ENCODE peak calls at places on chromosomes 1 and 21, in ten cellular contexts. One of them, this sample, is unnamed.

GRCh38 chr1:228226956-228227791 is 19.3 kb downstream of the OBSCN start:
- DNase-seq in AG20443: no peak
- DNase-seq in breast epithelium: no peak
- DNase-seq in NT2/D1: no peak
- DNase-seq in NCI-H2171 treated with DMSO at 0.1 percent for 48 hours: no peak
- DNase-seq in T follicular helper cell: no peak
- DNase-seq in stimulated activated CD4-positive, alpha-beta T cell treated with anti-CD3 and anti-CD28 coated beads, Interleukin-15, amount 100 ng/mL, for 24 hours: no peak
- DNase-seq in EH: peak; percentile 66
- DNase-seq in GM12865: no peak
- DNase-seq in activated CD8-positive, alpha-beta memory T cell treated with anti-CD3 and anti-CD28 coated beads, Interleukin-2, amount 10 ng/mL, durations not matched to agents 7 days and 5 days: no peak
- DNase-seq in this sample: peak; percentile 34

GRCh38 chr21:43881918-43882317 is 16.9 kb downstream of the AGPAT3 start:
- DNase-seq in NCI-H2171 treated with DMSO at 0.1 percent for 48 hours: no peak
- DNase-seq in breast epithelium: no peak
- DNase-seq in activated CD8-positive, alpha-beta memory T cell treated with anti-CD3 and anti-CD28 coated beads, Interleukin-2, amount 10 ng/mL, durations not matched to agents 7 days and 5 days: no peak
- DNase-seq in NT2/D1: no peak
- DNase-seq in AG20443: no peak
- DNase-seq in stimulated activated CD4-positive, alpha-beta T cell treated with anti-CD3 and anti-CD28 coated beads, Interleukin-15, amount 100 ng/mL, for 24 hours: no peak
- DNase-seq in EH: no peak
- DNase-seq in T follicular helper cell: no peak
- DNase-seq in GM12865: no peak
- DNase-seq in this sample: no peak

GRCh38 chr1:76864383-76864782 is 2.9 kb upstream of the ST6GALNAC5 start:
- DNase-seq in activated CD8-positive, alpha-beta memory T cell treated with anti-CD3 and anti-CD28 coated beads, Interleukin-2, amount 10 ng/mL, durations not matched to agents 7 days and 5 days: no peak
- DNase-seq in stimulated activated CD4-positive, alpha-beta T cell treated with anti-CD3 and anti-CD28 coated beads, Interleukin-15, amount 100 ng/mL, for 24 hours: no peak
- DNase-seq in AG20443: peak; percentile 42
- DNase-seq in NT2/D1: no peak
- DNase-seq in GM12865: no peak
- DNase-seq in NCI-H2171 treated with DMSO at 0.1 percent for 48 hours: no peak
- DNase-seq in breast epithelium: no peak
- DNase-seq in T follicular helper cell: no peak
- DNase-seq in EH: peak; percentile 61
- DNase-seq in this sample: peak; percentile 69

GRCh38 chr1:234368320-234369032 is 4.8 kb upstream of the COA6 start:
- DNase-seq in EH: no peak
- DNase-seq in activated CD8-positive, alpha-beta memory T cell treated with anti-CD3 and anti-CD28 coated beads, Interleukin-2, amount 10 ng/mL, durations not matched to agents 7 days and 5 days: peak; percentile 52
- DNase-seq in GM12865: no peak
- DNase-seq in breast epithelium: no peak
- DNase-seq in stimulated activated CD4-positive, alpha-beta T cell treated with anti-CD3 and anti-CD28 coated beads, Interleukin-15, amount 100 ng/mL, for 24 hours: peak; percentile 32
- DNase-seq in NCI-H2171 treated with DMSO at 0.1 percent for 48 hours: no peak
- DNase-seq in NT2/D1: no peak
- DNase-seq in T follicular helper cell: peak; percentile 4
- DNase-seq in AG20443: no peak
- DNase-seq in this sample: no peak

GRCh38 chr1:112337028-112337531 is 58.9 kb upstream of the CTTNBP2NL start:
- DNase-seq in activated CD8-positive, alpha-beta memory T cell treated with anti-CD3 and anti-CD28 coated beads, Interleukin-2, amount 10 ng/mL, durations not matched to agents 7 days and 5 days: no peak
- DNase-seq in AG20443: peak; percentile 82
- DNase-seq in T follicular helper cell: no peak
- DNase-seq in breast epithelium: no peak
- DNase-seq in NT2/D1: no peak
- DNase-seq in NCI-H2171 treated with DMSO at 0.1 percent for 48 hours: no peak
- DNase-seq in GM12865: peak; percentile 54
- DNase-seq in EH: peak; percentile 37
- DNase-seq in stimulated activated CD4-positive, alpha-beta T cell treated with anti-CD3 and anti-CD28 coated beads, Interleukin-15, amount 100 ng/mL, for 24 hours: peak; percentile 31
- DNase-seq in this sample: peak; percentile 44

GRCh38 chr1:219940707-219941106 is 12.3 kb upstream of the SLC30A10 start:
- DNase-seq in NCI-H2171 treated with DMSO at 0.1 percent for 48 hours: no peak
- DNase-seq in NT2/D1: no peak
- DNase-seq in EH: no peak
- DNase-seq in T follicular helper cell: no peak
- DNase-seq in stimulated activated CD4-positive, alpha-beta T cell treated with anti-CD3 and anti-CD28 coated beads, Interleukin-15, amount 100 ng/mL, for 24 hours: no peak
- DNase-seq in breast epithelium: no peak
- DNase-seq in AG20443: no peak
- DNase-seq in activated CD8-positive, alpha-beta memory T cell treated with anti-CD3 and anti-CD28 coated beads, Interleukin-2, amount 10 ng/mL, durations not matched to agents 7 days and 5 days: no peak
- DNase-seq in GM12865: no peak
- DNase-seq in this sample: no peak

GRCh38 chr1:64686828-64687724 is 57.8 kb upstream of the RAVER2 start:
- DNase-seq in activated CD8-positive, alpha-beta memory T cell treated with anti-CD3 and anti-CD28 coated beads, Interleukin-2, amount 10 ng/mL, durations not matched to agents 7 days and 5 days: peak; percentile 44
- DNase-seq in GM12865: peak; percentile 47
- DNase-seq in EH: peak; percentile 54
- DNase-seq in stimulated activated CD4-positive, alpha-beta T cell treated with anti-CD3 and anti-CD28 coated beads, Interleukin-15, amount 100 ng/mL, for 24 hours: peak; percentile 24
- DNase-seq in breast epithelium: no peak
- DNase-seq in T follicular helper cell: no peak
- DNase-seq in NT2/D1: peak; percentile 60
- DNase-seq in AG20443: peak; percentile 73
- DNase-seq in NCI-H2171 treated with DMSO at 0.1 percent for 48 hours: peak; percentile 45
- DNase-seq in this sample: peak; percentile 51

GRCh38 chr1:214540324-214540723 is 11.1 kb downstream of the PTPN14 start:
- DNase-seq in GM12865: no peak
- DNase-seq in activated CD8-positive, alpha-beta memory T cell treated with anti-CD3 and anti-CD28 coated beads, Interleukin-2, amount 10 ng/mL, durations not matched to agents 7 days and 5 days: no peak
- DNase-seq in NT2/D1: no peak
- DNase-seq in stimulated activated CD4-positive, alpha-beta T cell treated with anti-CD3 and anti-CD28 coated beads, Interleukin-15, amount 100 ng/mL, for 24 hours: no peak
- DNase-seq in AG20443: no peak
- DNase-seq in breast epithelium: no peak
- DNase-seq in EH: no peak
- DNase-seq in NCI-H2171 treated with DMSO at 0.1 percent for 48 hours: no peak
- DNase-seq in T follicular helper cell: no peak
- DNase-seq in this sample: no peak

GRCh38 chr1:42936309-42937078 is 22.2 kb downstream of the SLC2A1 start:
- DNase-seq in stimulated activated CD4-positive, alpha-beta T cell treated with anti-CD3 and anti-CD28 coated beads, Interleukin-15, amount 100 ng/mL, for 24 hours: peak; percentile 39
- DNase-seq in GM12865: peak; percentile 12
- DNase-seq in AG20443: peak; percentile 87
- DNase-seq in activated CD8-positive, alpha-beta memory T cell treated with anti-CD3 and anti-CD28 coated beads, Interleukin-2, amount 10 ng/mL, durations not matched to agents 7 days and 5 days: peak; percentile 70
- DNase-seq in breast epithelium: peak; percentile 45
- DNase-seq in NCI-H2171 treated with DMSO at 0.1 percent for 48 hours: no peak
- DNase-seq in EH: peak; percentile 85
- DNase-seq in T follicular helper cell: no peak
- DNase-seq in NT2/D1: no peak
- DNase-seq in this sample: peak; percentile 88

GRCh38 chr1:161481624-161482392 is 23.4 kb upstream of the FCGR2A start:
- DNase-seq in activated CD8-positive, alpha-beta memory T cell treated with anti-CD3 and anti-CD28 coated beads, Interleukin-2, amount 10 ng/mL, durations not matched to agents 7 days and 5 days: no peak
- DNase-seq in EH: no peak
- DNase-seq in AG20443: no peak
- DNase-seq in GM12865: no peak
- DNase-seq in NCI-H2171 treated with DMSO at 0.1 percent for 48 hours: no peak
- DNase-seq in T follicular helper cell: no peak
- DNase-seq in stimulated activated CD4-positive, alpha-beta T cell treated with anti-CD3 and anti-CD28 coated beads, Interleukin-15, amount 100 ng/mL, for 24 hours: no peak
- DNase-seq in NT2/D1: no peak
- DNase-seq in breast epithelium: no peak
- DNase-seq in this sample: no peak

GRCh38 chr1:116495534-116495933 is 75.3 kb downstream of the CD58 start:
- DNase-seq in GM12865: no peak
- DNase-seq in EH: peak; percentile 40
- DNase-seq in AG20443: peak; percentile 37
- DNase-seq in activated CD8-positive, alpha-beta memory T cell treated with anti-CD3 and anti-CD28 coated beads, Interleukin-2, amount 10 ng/mL, durations not matched to agents 7 days and 5 days: no peak
- DNase-seq in stimulated activated CD4-positive, alpha-beta T cell treated with anti-CD3 and anti-CD28 coated beads, Interleukin-15, amount 100 ng/mL, for 24 hours: no peak
- DNase-seq in T follicular helper cell: no peak
- DNase-seq in NT2/D1: no peak
- DNase-seq in breast epithelium: no peak
- DNase-seq in NCI-H2171 treated with DMSO at 0.1 percent for 48 hours: no peak
- DNase-seq in this sample: peak; percentile 39

GRCh38 chr1:228377664-228378452 is 28.8 kb downstream of the TRIM11 start:
- DNase-seq in activated CD8-positive, alpha-beta memory T cell treated with anti-CD3 and anti-CD28 coated beads, Interleukin-2, amount 10 ng/mL, durations not matched to agents 7 days and 5 days: no peak
- DNase-seq in stimulated activated CD4-positive, alpha-beta T cell treated with anti-CD3 and anti-CD28 coated beads, Interleukin-15, amount 100 ng/mL, for 24 hours: peak; percentile 38
- DNase-seq in NT2/D1: no peak
- DNase-seq in GM12865: no peak
- DNase-seq in breast epithelium: no peak
- DNase-seq in AG20443: no peak
- DNase-seq in T follicular helper cell: no peak
- DNase-seq in NCI-H2171 treated with DMSO at 0.1 percent for 48 hours: peak; percentile 8
- DNase-seq in EH: no peak
- DNase-seq in this sample: no peak

GRCh38 chr21:35779690-35780570 is 280.4 kb downstream of the SETD4 start:
- DNase-seq in NT2/D1: no peak
- DNase-seq in breast epithelium: no peak
- DNase-seq in EH: peak; percentile 99
- DNase-seq in NCI-H2171 treated with DMSO at 0.1 percent for 48 hours: no peak
- DNase-seq in GM12865: no peak
- DNase-seq in T follicular helper cell: no peak
- DNase-seq in activated CD8-positive, alpha-beta memory T cell treated with anti-CD3 and anti-CD28 coated beads, Interleukin-2, amount 10 ng/mL, durations not matched to agents 7 days and 5 days: no peak
- DNase-seq in stimulated activated CD4-positive, alpha-beta T cell treated with anti-CD3 and anti-CD28 coated beads, Interleukin-15, amount 100 ng/mL, for 24 hours: no peak
- DNase-seq in AG20443: peak; percentile 73
- DNase-seq in this sample: peak; percentile 92

GRCh38 chr1:206809504-206810084 is 37.3 kb upstream of the IL10 start:
- DNase-seq in NT2/D1: no peak
- DNase-seq in NCI-H2171 treated with DMSO at 0.1 percent for 48 hours: peak; percentile 7
- DNase-seq in EH: peak; percentile 60
- DNase-seq in GM12865: peak; percentile 61
- DNase-seq in stimulated activated CD4-positive, alpha-beta T cell treated with anti-CD3 and anti-CD28 coated beads, Interleukin-15, amount 100 ng/mL, for 24 hours: peak; percentile 45
- DNase-seq in activated CD8-positive, alpha-beta memory T cell treated with anti-CD3 and anti-CD28 coated beads, Interleukin-2, amount 10 ng/mL, durations not matched to agents 7 days and 5 days: peak; percentile 67
- DNase-seq in AG20443: peak; percentile 39
- DNase-seq in breast epithelium: no peak
- DNase-seq in T follicular helper cell: no peak
- DNase-seq in this sample: peak; percentile 47

GRCh38 chr21:28818663-28819278 is 173.9 kb downstream of the LTN1 start:
- DNase-seq in breast epithelium: no peak
- DNase-seq in T follicular helper cell: no peak
- DNase-seq in GM12865: no peak
- DNase-seq in activated CD8-positive, alpha-beta memory T cell treated with anti-CD3 and anti-CD28 coated beads, Interleukin-2, amount 10 ng/mL, durations not matched to agents 7 days and 5 days: no peak
- DNase-seq in AG20443: peak; percentile 69
- DNase-seq in NT2/D1: no peak
- DNase-seq in EH: peak; percentile 88
- DNase-seq in NCI-H2171 treated with DMSO at 0.1 percent for 48 hours: no peak
- DNase-seq in stimulated activated CD4-positive, alpha-beta T cell treated with anti-CD3 and anti-CD28 coated beads, Interleukin-15, amount 100 ng/mL, for 24 hours: no peak
- DNase-seq in this sample: peak; percentile 87

GRCh38 chr1:173853074-173853473 is 14.7 kb downstream of the GAS5 start:
- DNase-seq in NT2/D1: peak; percentile 91
- DNase-seq in T follicular helper cell: no peak
- DNase-seq in EH: peak; percentile 89
- DNase-seq in NCI-H2171 treated with DMSO at 0.1 percent for 48 hours: no peak
- DNase-seq in stimulated activated CD4-positive, alpha-beta T cell treated with anti-CD3 and anti-CD28 coated beads, Interleukin-15, amount 100 ng/mL, for 24 hours: no peak
- DNase-seq in GM12865: no peak
- DNase-seq in activated CD8-positive, alpha-beta memory T cell treated with anti-CD3 and anti-CD28 coated beads, Interleukin-2, amount 10 ng/mL, durations not matched to agents 7 days and 5 days: no peak
- DNase-seq in AG20443: peak; percentile 25
- DNase-seq in breast epithelium: no peak
- DNase-seq in this sample: peak; percentile 61

GRCh38 chr1:228154685-228155571 is 5.2 kb downstream of the GJC2 start:
- DNase-seq in breast epithelium: no peak
- DNase-seq in AG20443: no peak
- DNase-seq in NT2/D1: no peak
- DNase-seq in NCI-H2171 treated with DMSO at 0.1 percent for 48 hours: no peak
- DNase-seq in GM12865: no peak
- DNase-seq in EH: no peak
- DNase-seq in activated CD8-positive, alpha-beta memory T cell treated with anti-CD3 and anti-CD28 coated beads, Interleukin-2, amount 10 ng/mL, durations not matched to agents 7 days and 5 days: no peak
- DNase-seq in stimulated activated CD4-positive, alpha-beta T cell treated with anti-CD3 and anti-CD28 coated beads, Interleukin-15, amount 100 ng/mL, for 24 hours: peak; percentile 59
- DNase-seq in T follicular helper cell: no peak
- DNase-seq in this sample: no peak

GRCh38 chr1:39081266-39082139 is 55.4 kb downstream of the NDUFS5 start:
- DNase-seq in AG20443: peak; percentile 60
- DNase-seq in GM12865: no peak
- DNase-seq in NT2/D1: no peak
- DNase-seq in stimulated activated CD4-positive, alpha-beta T cell treated with anti-CD3 and anti-CD28 coated beads, Interleukin-15, amount 100 ng/mL, for 24 hours: peak; percentile 45
- DNase-seq in NCI-H2171 treated with DMSO at 0.1 percent for 48 hours: peak; percentile 8
- DNase-seq in breast epithelium: no peak
- DNase-seq in EH: peak; percentile 34
- DNase-seq in T follicular helper cell: no peak
- DNase-seq in activated CD8-positive, alpha-beta memory T cell treated with anti-CD3 and anti-CD28 coated beads, Interleukin-2, amount 10 ng/mL, durations not matched to agents 7 days and 5 days: no peak
- DNase-seq in this sample: no peak

GRCh38 chr1:230760360-230760827 is 13.2 kb downstream of the CAPN9 start:
- DNase-seq in breast epithelium: no peak
- DNase-seq in EH: no peak
- DNase-seq in AG20443: no peak
- DNase-seq in GM12865: no peak
- DNase-seq in T follicular helper cell: no peak
- DNase-seq in NCI-H2171 treated with DMSO at 0.1 percent for 48 hours: peak; percentile 95
- DNase-seq in activated CD8-positive, alpha-beta memory T cell treated with anti-CD3 and anti-CD28 coated beads, Interleukin-2, amount 10 ng/mL, durations not matched to agents 7 days and 5 days: no peak
- DNase-seq in stimulated activated CD4-positive, alpha-beta T cell treated with anti-CD3 and anti-CD28 coated beads, Interleukin-15, amount 100 ng/mL, for 24 hours: no peak
- DNase-seq in NT2/D1: no peak
- DNase-seq in this sample: no peak

GRCh38 chr1:43207229-43207853 is 35.2 kb downstream of the CFAP57 start:
- DNase-seq in breast epithelium: no peak
- DNase-seq in EH: peak; percentile 80
- DNase-seq in GM12865: no peak
- DNase-seq in stimulated activated CD4-positive, alpha-beta T cell treated with anti-CD3 and anti-CD28 coated beads, Interleukin-15, amount 100 ng/mL, for 24 hours: no peak
- DNase-seq in T follicular helper cell: no peak
- DNase-seq in AG20443: no peak
- DNase-seq in NCI-H2171 treated with DMSO at 0.1 percent for 48 hours: no peak
- DNase-seq in activated CD8-positive, alpha-beta memory T cell treated with anti-CD3 and anti-CD28 coated beads, Interleukin-2, amount 10 ng/mL, durations not matched to agents 7 days and 5 days: no peak
- DNase-seq in NT2/D1: no peak
- DNase-seq in this sample: no peak

GRCh38 chr1:16145030-16145987 is 10.6 kb downstream of the EPHA2 start:
- DNase-seq in NCI-H2171 treated with DMSO at 0.1 percent for 48 hours: peak; percentile 58
- DNase-seq in T follicular helper cell: no peak
- DNase-seq in NT2/D1: no peak
- DNase-seq in AG20443: peak; percentile 95
- DNase-seq in EH: peak; percentile 96
- DNase-seq in activated CD8-positive, alpha-beta memory T cell treated with anti-CD3 and anti-CD28 coated beads, Interleukin-2, amount 10 ng/mL, durations not matched to agents 7 days and 5 days: no peak
- DNase-seq in stimulated activated CD4-positive, alpha-beta T cell treated with anti-CD3 and anti-CD28 coated beads, Interleukin-15, amount 100 ng/mL, for 24 hours: no peak
- DNase-seq in breast epithelium: peak; percentile 83
- DNase-seq in GM12865: no peak
- DNase-seq in this sample: peak; percentile 87